ENCODE peak calls at places on chromosome 2, in six cellular contexts. One of them, this sample, is unnamed.
A peak's percentile ranks its signal among the peaks of the same experiment; 100 is the strongest.

GRCh38 chr2:17892726-17893534 is 14.5 kb downstream of the KCNS3 start:
- DNase-seq in mesenchymal stem cell: no peak
- DNase-seq in AG08396: no peak
- DNase-seq in HFFc6: no peak
- DNase-seq in stimulated activated CD4-positive, alpha-beta T cell treated with anti-CD3 and anti-CD28 coated beads, Interleukin-1b, Interleukin-23, amount 100 ng/mL, for 1 hour: no peak
- DNase-seq in NCI-H1105: no peak
- DNase-seq in this sample: no peak

GRCh38 chr2:219028996-219029828 is 12.1 kb downstream of the CFAP65 start:
- DNase-seq in mesenchymal stem cell: no peak
- DNase-seq in stimulated activated CD4-positive, alpha-beta T cell treated with anti-CD3 and anti-CD28 coated beads, Interleukin-1b, Interleukin-23, amount 100 ng/mL, for 1 hour: no peak
- DNase-seq in HFFc6: no peak
- DNase-seq in AG08396: no peak
- DNase-seq in NCI-H1105: no peak
- DNase-seq in this sample: no peak

GRCh38 chr2:7685342-7686015 is 768.3 kb downstream of the RNF144A start:
- DNase-seq in mesenchymal stem cell: peak; percentile 35
- DNase-seq in HFFc6: peak; percentile 81
- DNase-seq in AG08396: no peak
- DNase-seq in stimulated activated CD4-positive, alpha-beta T cell treated with anti-CD3 and anti-CD28 coated beads, Interleukin-1b, Interleukin-23, amount 100 ng/mL, for 1 hour: no peak
- DNase-seq in NCI-H1105: no peak
- DNase-seq in this sample: peak; percentile 42

GRCh38 chr2:36528761-36529392 is 69.1 kb downstream of the FEZ2 start:
- DNase-seq in HFFc6: no peak
- DNase-seq in stimulated activated CD4-positive, alpha-beta T cell treated with anti-CD3 and anti-CD28 coated beads, Interleukin-1b, Interleukin-23, amount 100 ng/mL, for 1 hour: no peak
- DNase-seq in mesenchymal stem cell: no peak
- DNase-seq in NCI-H1105: no peak
- DNase-seq in AG08396: no peak
- DNase-seq in this sample: no peak

GRCh38 chr2:165113414-165113813 is 90.4 kb downstream of the SCN3A start:
- DNase-seq in mesenchymal stem cell: peak; percentile 75
- DNase-seq in NCI-H1105: no peak
- DNase-seq in HFFc6: no peak
- DNase-seq in AG08396: no peak
- DNase-seq in stimulated activated CD4-positive, alpha-beta T cell treated with anti-CD3 and anti-CD28 coated beads, Interleukin-1b, Interleukin-23, amount 100 ng/mL, for 1 hour: no peak
- DNase-seq in this sample: peak; percentile 0

GRCh38 chr2:97889156-97889555 is 106.6 kb downstream of the TMEM131 start:
- DNase-seq in AG08396: no peak
- DNase-seq in stimulated activated CD4-positive, alpha-beta T cell treated with anti-CD3 and anti-CD28 coated beads, Interleukin-1b, Interleukin-23, amount 100 ng/mL, for 1 hour: no peak
- DNase-seq in NCI-H1105: no peak
- DNase-seq in HFFc6: no peak
- DNase-seq in mesenchymal stem cell: no peak
- DNase-seq in this sample: no peak

GRCh38 chr2:99857867-99858444 is 284.4 kb downstream of the AFF3 start:
- DNase-seq in mesenchymal stem cell: no peak
- DNase-seq in HFFc6: no peak
- DNase-seq in AG08396: no peak
- DNase-seq in stimulated activated CD4-positive, alpha-beta T cell treated with anti-CD3 and anti-CD28 coated beads, Interleukin-1b, Interleukin-23, amount 100 ng/mL, for 1 hour: no peak
- DNase-seq in NCI-H1105: no peak
- DNase-seq in this sample: no peak

GRCh38 chr2:129957891-129958290 is 21.6 kb upstream of the RAB6C start:
- DNase-seq in HFFc6: no peak
- DNase-seq in AG08396: no peak
- DNase-seq in NCI-H1105: no peak
- DNase-seq in stimulated activated CD4-positive, alpha-beta T cell treated with anti-CD3 and anti-CD28 coated beads, Interleukin-1b, Interleukin-23, amount 100 ng/mL, for 1 hour: no peak
- DNase-seq in mesenchymal stem cell: no peak
- DNase-seq in this sample: no peak

GRCh38 chr2:99862566-99862965 is 279.8 kb downstream of the AFF3 start:
- DNase-seq in NCI-H1105: no peak
- DNase-seq in mesenchymal stem cell: no peak
- DNase-seq in AG08396: no peak
- DNase-seq in stimulated activated CD4-positive, alpha-beta T cell treated with anti-CD3 and anti-CD28 coated beads, Interleukin-1b, Interleukin-23, amount 100 ng/mL, for 1 hour: no peak
- DNase-seq in HFFc6: no peak
- DNase-seq in this sample: no peak

GRCh38 chr2:161952722-161953322 is 121.2 kb downstream of the DPP4 start:
- DNase-seq in NCI-H1105: no peak
- DNase-seq in HFFc6: no peak
- DNase-seq in AG08396: no peak
- DNase-seq in stimulated activated CD4-positive, alpha-beta T cell treated with anti-CD3 and anti-CD28 coated beads, Interleukin-1b, Interleukin-23, amount 100 ng/mL, for 1 hour: no peak
- DNase-seq in mesenchymal stem cell: no peak
- DNase-seq in this sample: no peak

GRCh38 chr2:55779459-55780421 is 86.1 kb upstream of the PNPT1 start:
- DNase-seq in stimulated activated CD4-positive, alpha-beta T cell treated with anti-CD3 and anti-CD28 coated beads, Interleukin-1b, Interleukin-23, amount 100 ng/mL, for 1 hour: no peak
- DNase-seq in mesenchymal stem cell: peak; percentile 61
- DNase-seq in HFFc6: peak; percentile 84
- DNase-seq in AG08396: peak; percentile 52
- DNase-seq in NCI-H1105: no peak
- DNase-seq in this sample: peak; percentile 55

GRCh38 chr2:4556136-4556535 is 852.8 kb downstream of the DCDC2C start:
- DNase-seq in NCI-H1105: no peak
- DNase-seq in mesenchymal stem cell: no peak
- DNase-seq in HFFc6: no peak
- DNase-seq in stimulated activated CD4-positive, alpha-beta T cell treated with anti-CD3 and anti-CD28 coated beads, Interleukin-1b, Interleukin-23, amount 100 ng/mL, for 1 hour: no peak
- DNase-seq in AG08396: no peak
- DNase-seq in this sample: no peak

GRCh38 chr2:8882094-8882493 is 44.7 kb upstream of the KIDINS220 start:
- DNase-seq in NCI-H1105: no peak
- DNase-seq in stimulated activated CD4-positive, alpha-beta T cell treated with anti-CD3 and anti-CD28 coated beads, Interleukin-1b, Interleukin-23, amount 100 ng/mL, for 1 hour: no peak
- DNase-seq in HFFc6: peak; percentile 19
- DNase-seq in mesenchymal stem cell: peak; percentile 17
- DNase-seq in AG08396: peak; percentile 43
- DNase-seq in this sample: peak; percentile 52

GRCh38 chr2:77228379-77228778 is 293.8 kb downstream of the LRRTM4 start:
- DNase-seq in NCI-H1105: peak; percentile 67
- DNase-seq in stimulated activated CD4-positive, alpha-beta T cell treated with anti-CD3 and anti-CD28 coated beads, Interleukin-1b, Interleukin-23, amount 100 ng/mL, for 1 hour: no peak
- DNase-seq in mesenchymal stem cell: peak; percentile 9
- DNase-seq in AG08396: no peak
- DNase-seq in HFFc6: no peak
- DNase-seq in this sample: no peak

GRCh38 chr2:2577366-2577765 is 246.3 kb upstream of the MYT1L start:
- DNase-seq in stimulated activated CD4-positive, alpha-beta T cell treated with anti-CD3 and anti-CD28 coated beads, Interleukin-1b, Interleukin-23, amount 100 ng/mL, for 1 hour: no peak
- DNase-seq in mesenchymal stem cell: no peak
- DNase-seq in NCI-H1105: no peak
- DNase-seq in HFFc6: no peak
- DNase-seq in AG08396: no peak
- DNase-seq in this sample: no peak

GRCh38 chr2:12701786-12702660 is 14.7 kb upstream of the TRIB2 start:
- DNase-seq in NCI-H1105: no peak
- DNase-seq in HFFc6: peak; percentile 63
- DNase-seq in mesenchymal stem cell: peak; percentile 56
- DNase-seq in AG08396: peak; percentile 39
- DNase-seq in stimulated activated CD4-positive, alpha-beta T cell treated with anti-CD3 and anti-CD28 coated beads, Interleukin-1b, Interleukin-23, amount 100 ng/mL, for 1 hour: no peak
- DNase-seq in this sample: peak; percentile 81

GRCh38 chr2:203891474-203891873 is 23.9 kb downstream of the CTLA4 start:
- DNase-seq in mesenchymal stem cell: no peak
- DNase-seq in stimulated activated CD4-positive, alpha-beta T cell treated with anti-CD3 and anti-CD28 coated beads, Interleukin-1b, Interleukin-23, amount 100 ng/mL, for 1 hour: no peak
- DNase-seq in HFFc6: peak; percentile 2
- DNase-seq in AG08396: no peak
- DNase-seq in NCI-H1105: no peak
- DNase-seq in this sample: no peak

GRCh38 chr2:150167711-150168110 is 319.8 kb downstream of the RND3 start:
- DNase-seq in stimulated activated CD4-positive, alpha-beta T cell treated with anti-CD3 and anti-CD28 coated beads, Interleukin-1b, Interleukin-23, amount 100 ng/mL, for 1 hour: no peak
- DNase-seq in NCI-H1105: no peak
- DNase-seq in AG08396: peak; percentile 49
- DNase-seq in HFFc6: peak; percentile 70
- DNase-seq in mesenchymal stem cell: peak; percentile 58
- DNase-seq in this sample: peak; percentile 41

GRCh38 chr2:5729426-5729825 is 37.2 kb downstream of the SOX11 start:
- DNase-seq in mesenchymal stem cell: no peak
- DNase-seq in NCI-H1105: no peak
- DNase-seq in AG08396: no peak
- DNase-seq in HFFc6: no peak
- DNase-seq in stimulated activated CD4-positive, alpha-beta T cell treated with anti-CD3 and anti-CD28 coated beads, Interleukin-1b, Interleukin-23, amount 100 ng/mL, for 1 hour: no peak
- DNase-seq in this sample: no peak

GRCh38 chr2:232341739-232342126 is 36.8 kb upstream of the ALPP start:
- DNase-seq in HFFc6: no peak
- DNase-seq in AG08396: no peak
- DNase-seq in mesenchymal stem cell: no peak
- DNase-seq in NCI-H1105: no peak
- DNase-seq in stimulated activated CD4-positive, alpha-beta T cell treated with anti-CD3 and anti-CD28 coated beads, Interleukin-1b, Interleukin-23, amount 100 ng/mL, for 1 hour: no peak
- DNase-seq in this sample: no peak

This sample was measured in foreskin fibroblast.